ENCODE peak calls at places on chromosome 14, in nine cellular contexts. P is lung; D is C1 segment of cervical spinal cord; J is T47D; A is effector memory CD8-positive, alpha-beta T cell; B is heart right ventricle; H is cardiac muscle cell; Y is type B pancreatic cell; K is pancreas. C is an unnamed sample.

GRCh38 chr14:98345186-98345585 is 926.8 kb downstream of the BCL11B start:
- DNase-seq in D (no peak), B (no peak), A (no peak), H (no peak), K (no peak), Y (no peak), J (no peak), P (no peak), C (no peak)

GRCh38 chr14:90968025-90968424 is 92.4 kb downstream of the RPS6KA5 start:
- DNase-seq in H (peak; percentile 67), Y (no peak), J (no peak), A (no peak), K (no peak), B (no peak), P (no peak), D (no peak), C (no peak)

GRCh38 chr14:64645220-64645891 is 58.9 kb upstream of the PLEKHG3 start:
- DNase-seq in J (no peak), A (no peak), B (peak; percentile 43), K (no peak), P (no peak), D (no peak), H (peak; percentile 95), Y (no peak), C (no peak)

GRCh38 chr14:68734231-68734732 is 58.6 kb downstream of the ZFP36L1 start:
- DNase-seq in Y (no peak), K (no peak), A (peak; percentile 19), B (no peak), H (no peak), D (no peak), P (no peak), J (no peak), C (peak; percentile 59)

GRCh38 chr14:34113991-34114390 is 163.1 kb upstream of the EGLN3 start:
- DNase-seq in J (no peak), A (no peak), Y (no peak), D (no peak), B (no peak), P (no peak), H (no peak), K (no peak), C (no peak)

GRCh38 chr14:61516957-61517356 is 178.4 kb upstream of the HIF1A start:
- DNase-seq in A (no peak), Y (no peak), P (no peak), K (no peak), D (no peak), H (peak; percentile 81), B (no peak), J (no peak), C (no peak)

GRCh38 chr14:58362798-58363412 is 32.8 kb upstream of the TOMM20L start:
- DNase-seq in K (no peak), Y (no peak), B (no peak), D (no peak), A (no peak), P (no peak), J (peak; percentile 68), H (peak; percentile 45), C (peak; percentile 5)

GRCh38 chr14:25400607-25401206 is 350.8 kb upstream of the STXBP6 start:
- DNase-seq in K (peak; percentile 17), D (peak; percentile 2), H (peak; percentile 44), J (peak; percentile 62), Y (no peak), A (peak; percentile 10), B (peak; percentile 6), P (peak; percentile 33), C (peak; percentile 27)

GRCh38 chr14:104431929-104432541 is 147.5 kb upstream of the C14orf180 start:
- DNase-seq in P (no peak), Y (no peak), B (no peak), D (no peak), A (no peak), K (no peak), J (no peak), H (no peak), C (no peak)

GRCh38 chr14:24260780-24261157 is 2.2 kb downstream of the TGM1 start:
- DNase-seq in A (no peak), H (no peak), P (no peak), Y (no peak), D (no peak), B (no peak), J (no peak), K (no peak), C (no peak)

GRCh38 chr14:44795725-44796124 is 166.0 kb downstream of the KLHL28 start:
- DNase-seq in J (peak; percentile 22), Y (no peak), D (no peak), A (no peak), B (no peak), P (no peak), K (no peak), H (no peak), C (no peak)

GRCh38 chr14:101056446-101056845 is 152.9 kb upstream of the RTL1 start:
- DNase-seq in A (no peak), H (no peak), J (no peak), D (no peak), Y (no peak), P (no peak), K (no peak), B (no peak), C (no peak)

GRCh38 chr14:69716483-69717187 is 50.3 kb upstream of the SRSF5 start:
- DNase-seq in B (no peak), A (peak; percentile 50), D (no peak), K (no peak), J (no peak), Y (no peak), P (no peak), H (peak; percentile 96), C (peak; percentile 89)

GRCh38 chr14:92209141-92209540 is 87.4 kb downstream of the CPSF2 start:
- DNase-seq in B (no peak), Y (no peak), P (no peak), D (no peak), K (no peak), J (no peak), A (no peak), H (no peak), C (no peak)

GRCh38 chr14:49545716-49546115 is 40.5 kb downstream of the RPS29 start:
- DNase-seq in D (no peak), K (no peak), H (no peak), J (no peak), P (no peak), A (no peak), B (no peak), Y (no peak), C (no peak)

GRCh38 chr14:84927096-84927910 is 602.6 kb upstream of the FLRT2 start:
- DNase-seq in K (no peak), Y (no peak), H (peak; percentile 25), A (no peak), B (no peak), J (no peak), P (no peak), D (no peak), C (no peak)

GRCh38 chr14:89303452-89304435 is 113.3 kb downstream of the FOXN3 start:
- DNase-seq in B (peak; percentile 80), K (no peak), Y (no peak), J (no peak), P (peak; percentile 50), D (no peak), H (peak; percentile 83), A (no peak), C (no peak)

GRCh38 chr14:101480022-101480746 is 81.1 kb upstream of the DIO3 start:
- DNase-seq in J (peak; percentile 15), B (no peak), D (no peak), Y (peak; percentile 47), H (no peak), A (no peak), K (no peak), P (no peak), C (no peak)

GRCh38 chr14:23487216-23487615 is 17.7 kb downstream of the NGDN start:
- DNase-seq in B (no peak), D (no peak), Y (no peak), P (no peak), K (no peak), J (no peak), A (no peak), H (no peak), C (no peak)

GRCh38 chr14:25111061-25111601 is 61.2 kb upstream of the STXBP6 start:
- DNase-seq in A (no peak), J (peak; percentile 15), B (peak; percentile 66), P (no peak), H (peak; percentile 97), D (no peak), K (no peak), Y (no peak), C (no peak)

GRCh38 chr14:91835920-91836843 is 31.2 kb downstream of the TC2N start:
- DNase-seq in P (peak; percentile 91), H (peak; percentile 36), B (peak; percentile 12), A (peak; percentile 79), D (no peak), J (peak; percentile 96), K (peak; percentile 99), Y (peak; percentile 80), C (peak; percentile 71)

GRCh38 chr14:93829839-93830481 is 41.7 kb upstream of the PRIMA1 start:
- DNase-seq in J (no peak), H (no peak), K (no peak), B (no peak), Y (no peak), P (no peak), A (no peak), D (no peak), C (no peak)

GRCh38 chr14:67559639-67560038 is 26.5 kb downstream of the PLEKHH1 start:
- DNase-seq in A (no peak), P (no peak), K (no peak), H (no peak), B (no peak), Y (no peak), J (no peak), D (no peak), C (no peak)

GRCh38 chr14:24673534-24674203 is 39.7 kb upstream of the GZMB start:
- DNase-seq in B (no peak), A (peak; percentile 73), D (no peak), K (no peak), Y (no peak), P (no peak), J (no peak), H (no peak), C (peak; percentile 83)

GRCh38 chr14:90987140-90987539 is 73.3 kb downstream of the RPS6KA5 start:
- DNase-seq in P (no peak), Y (no peak), H (no peak), K (no peak), D (no peak), J (no peak), B (no peak), A (no peak), C (no peak)

GRCh38 chr14:44369401-44370123 is 137.5 kb downstream of the FSCB start:
- DNase-seq in A (no peak), Y (no peak), D (no peak), P (no peak), B (no peak), K (no peak), H (no peak), J (no peak), C (no peak)

GRCh38 chr14:86777950-86778602 is 1214.9 kb downstream of the GALC start:
- DNase-seq in H (peak; percentile 77), J (no peak), D (no peak), A (no peak), K (no peak), P (no peak), Y (no peak), B (no peak), C (no peak)

GRCh38 chr14:99415496-99416281 is 65.0 kb downstream of the SETD3 start:
- DNase-seq in H (peak; percentile 85), K (no peak), D (no peak), P (peak; percentile 68), A (peak; percentile 68), J (peak; percentile 91), Y (no peak), B (peak; percentile 57), C (peak; percentile 79)

GRCh38 chr14:106879241-106879640 is 1352.9 kb downstream of the TMEM121 start:
- DNase-seq in J (peak; percentile 96), A (peak; percentile 34), Y (no peak), B (no peak), H (no peak), P (no peak), K (peak; percentile 59), D (no peak), C (peak; percentile 45)

GRCh38 chr14:49770212-49770817 is 2.4 kb downstream of the KLHDC2 start:
- DNase-seq in H (peak; percentile 11), A (no peak), P (peak; percentile 45), B (no peak), J (peak; percentile 94), Y (no peak), K (no peak), D (no peak), C (no peak)

GRCh38 chr14:92635896-92636295 is 112.5 kb downstream of the LGMN start:
- DNase-seq in P (no peak), B (no peak), J (no peak), Y (no peak), A (no peak), H (no peak), D (no peak), K (no peak), C (no peak)

C was measured in immature natural killer cell.